ENCODE peak calls at places on chromosomes 16 and 17, in seven cellular contexts. U is H1, C is H9, T is mesendoderm, B is IMR-90, Q is mesenchymal stem cell, M is neuronal stem cell. O is an unnamed sample.
A peak's percentile ranks its signal among the peaks of the same experiment; 100 is the strongest.

GRCh38 chr17:17822189-17822978 is 14.4 kb downstream of the SREBF1 start:
- DNase-seq in T (no peak), U (no peak), M (no peak), B (peak; percentile 87), C (no peak), Q (peak; percentile 59), O (no peak)

GRCh38 chr16:75860654-75861053 is 134.4 kb upstream of the CPHXL start:
- DNase-seq in C (no peak), T (peak; percentile 28), M (peak; percentile 56), U (no peak), Q (no peak), B (no peak), O (no peak)

GRCh38 chr16:610513-611381 is 20.0 kb upstream of the WFIKKN1 start:
- DNase-seq in Q (no peak), U (peak; percentile 91), T (peak; percentile 77), B (no peak), C (peak; percentile 86), M (no peak), O (peak; percentile 79)

GRCh38 chr17:47839899-47840741 is 953 bp downstream of the SCRN2 start:
- DNase-seq in T (no peak), Q (no peak), M (no peak), U (no peak), B (no peak), C (no peak), O (no peak)

GRCh38 chr16:50313596-50314483 is 47.5 kb downstream of the ADCY7 start:
- DNase-seq in B (peak; percentile 12), M (no peak), T (peak; percentile 68), C (peak; percentile 28), U (peak; percentile 41), Q (no peak), O (peak; percentile 95)

GRCh38 chr16:57388359-57389086 is 16.0 kb upstream of the CCL17 start:
- DNase-seq in T (no peak), Q (no peak), U (no peak), M (no peak), C (no peak), B (no peak), O (no peak)

GRCh38 chr17:15946611-15947120 is 1.7 kb downstream of the ADORA2B start:
- DNase-seq in T (no peak), Q (peak; percentile 57), M (no peak), C (no peak), B (no peak), U (no peak), O (no peak)

GRCh38 chr17:34720760-34721159 is 141.4 kb downstream of the TMEM132E start:
- DNase-seq in Q (no peak), T (no peak), B (no peak), M (no peak), U (no peak), C (no peak), O (no peak)

GRCh38 chr17:30393911-30394867 is 15.5 kb downstream of the CPD start:
- DNase-seq in T (peak; percentile 31), B (no peak), U (no peak), M (no peak), Q (peak; percentile 10), C (no peak), O (no peak)

GRCh38 chr17:44707755-44708400 is 587 bp upstream of the DBF4B start:
- DNase-seq in B (no peak), C (no peak), U (no peak), T (no peak), M (no peak), Q (no peak), O (peak; percentile 52)

GRCh38 chr17:77729587-77729986 is 228.9 kb upstream of the TNRC6C start:
- DNase-seq in B (no peak), C (peak; percentile 12), M (no peak), U (peak; percentile 28), T (no peak), Q (no peak), O (no peak)

GRCh38 chr16:10922328-10923145 is 19.7 kb downstream of the DEXI start:
- DNase-seq in C (no peak), T (no peak), U (no peak), M (no peak), B (peak; percentile 58), Q (no peak), O (no peak)

GRCh38 chr17:61335845-61336655 is 63.6 kb upstream of the TBX2 start:
- DNase-seq in T (no peak), Q (no peak), M (no peak), U (no peak), C (no peak), B (peak; percentile 78), O (no peak)

GRCh38 chr17:27776882-27777624 is 23.3 kb downstream of the NOS2 start:
- DNase-seq in B (no peak), T (peak; percentile 40), U (no peak), M (no peak), C (no peak), Q (no peak), O (no peak)

GRCh38 chr17:17164156-17164555 is 42.0 kb downstream of the PLD6 start:
- DNase-seq in M (no peak), U (no peak), C (no peak), Q (no peak), T (no peak), B (no peak), O (no peak)

GRCh38 chr16:48434653-48435318 is 49.6 kb upstream of the SIAH1 start:
- DNase-seq in C (no peak), B (peak; percentile 80), M (no peak), Q (peak; percentile 81), U (no peak), T (no peak), O (peak; percentile 12)

GRCh38 chr16:23842137-23842600 is 6.4 kb downstream of the PRKCB start:
- DNase-seq in C (no peak), M (no peak), T (no peak), Q (no peak), U (no peak), B (no peak), O (no peak)

GRCh38 chr16:66175058-66175457 is 191.4 kb upstream of the CDH5 start:
- DNase-seq in U (no peak), C (no peak), B (no peak), M (no peak), Q (no peak), T (no peak), O (no peak)

GRCh38 chr17:42683407-42684031 is 1.2 kb downstream of the CNTNAP1 start:
- DNase-seq in M (no peak), C (peak; percentile 71), U (peak; percentile 66), B (peak; percentile 46), T (peak; percentile 46), Q (peak; percentile 15), O (no peak)

GRCh38 chr16:4489030-4489429 is 12.8 kb downstream of the HMOX2 start:
- DNase-seq in M (no peak), Q (peak; percentile 68), B (peak; percentile 90), C (no peak), U (no peak), T (no peak), O (no peak)

GRCh38 chr16:11621920-11622651 is 35.4 kb upstream of the LITAF start:
- DNase-seq in U (no peak), B (no peak), C (no peak), T (no peak), M (no peak), Q (no peak), O (no peak)

GRCh38 chr17:16880121-16880842 is 91.6 kb downstream of the TNFRSF13B start:
- DNase-seq in Q (no peak), U (no peak), T (no peak), C (peak; percentile 37), M (no peak), B (no peak), O (no peak)

GRCh38 chr17:81453049-81453448 is 57.8 kb downstream of the BAHCC1 start:
- DNase-seq in U (no peak), C (no peak), M (no peak), Q (no peak), B (no peak), T (no peak), O (no peak)

GRCh38 chr17:41728056-41728455 is 6.4 kb downstream of the HAP1 start:
- DNase-seq in C (no peak), B (no peak), U (no peak), M (no peak), T (no peak), Q (no peak), O (no peak)

GRCh38 chr16:31200821-31201510 is 1.6 kb downstream of the PYCARD start:
- DNase-seq in B (no peak), C (no peak), M (no peak), U (no peak), Q (peak; percentile 41), T (peak; percentile 70), O (peak; percentile 54)

GRCh38 chr17:61668486-61668885 is 77.5 kb upstream of the NACA2 start:
- DNase-seq in U (no peak), M (no peak), B (no peak), T (no peak), C (no peak), Q (no peak), O (no peak)

GRCh38 chr17:42283241-42284019 is 4.9 kb upstream of the STAT5A start:
- DNase-seq in C (peak; percentile 24), T (no peak), Q (no peak), B (no peak), U (no peak), M (no peak), O (no peak)

GRCh38 chr17:12756786-12757185 is 32.5 kb upstream of the ARHGAP44 start:
- DNase-seq in B (peak; percentile 82), U (no peak), Q (peak; percentile 80), M (no peak), C (no peak), T (no peak), O (no peak)

GRCh38 chr16:71562552-71562951 is 14.3 kb downstream of the TAT start:
- DNase-seq in U (no peak), T (no peak), B (no peak), M (no peak), C (no peak), Q (no peak), O (no peak)
- H3K18ac ChIP-seq in U (no peak overlapping the region), T (no peak overlapping the region), B (no peak overlapping the region), M (no peak overlapping the region), C (no peak overlapping the region), Q (no peak overlapping the region), O (no peak overlapping the region)

GRCh38 chr16:14347706-14348105 is 276.6 kb downstream of the MRTFB start:
- DNase-seq in Q (no peak), U (no peak), B (no peak), T (no peak), M (no peak), C (no peak), O (no peak)
- H3K18ac ChIP-seq in Q (no peak overlapping the region), U (no peak overlapping the region), B (no peak overlapping the region), T (no peak overlapping the region), M (no peak overlapping the region), C (no peak overlapping the region), O (no peak overlapping the region)

GRCh38 chr16:74045539-74045938 is 251.1 kb upstream of the PSMD7 start:
- DNase-seq in B (no peak), T (no peak), M (no peak), C (no peak), Q (no peak), U (no peak), O (no peak)
- H3K18ac ChIP-seq in B (no peak overlapping the region), T (no peak overlapping the region), M (no peak overlapping the region), C (no peak overlapping the region), Q (no peak overlapping the region), U (no peak overlapping the region), O (no peak overlapping the region)

DNA sequence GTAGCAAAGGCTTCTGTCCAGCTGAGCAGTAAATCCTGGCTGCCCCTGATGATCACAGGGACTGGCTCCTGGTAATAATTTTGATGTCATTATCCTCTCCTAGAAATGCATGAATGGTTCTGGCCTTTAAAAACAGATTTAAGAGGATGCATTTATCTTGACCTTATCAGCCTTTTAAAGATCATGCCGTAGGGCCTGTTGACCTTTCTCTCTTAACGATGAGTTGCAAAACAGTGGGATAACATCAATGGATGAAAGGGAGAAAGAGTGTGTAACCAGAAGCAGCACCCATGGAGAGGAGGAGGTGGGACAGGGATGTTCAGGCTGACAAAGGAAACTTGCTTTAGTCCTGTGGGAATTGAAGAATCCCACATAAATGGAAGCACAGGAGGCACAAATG is 128.4 kb downstream of the CA10 start:
- DNase-seq in C (no peak), Q (no peak), B (no peak), U (no peak), T (peak; percentile 16), M (no peak), O (no peak)
- H3K18ac ChIP-seq in C (no peak overlapping the region), Q (no peak overlapping the region), B (no peak overlapping the region), U (no peak overlapping the region), T (no peak overlapping the region), M (no peak overlapping the region), O (no peak overlapping the region)